ENCODE peak calls at places on chromosomes 4 and X, in eight cellular contexts. S is uterus, Q is body of pancreas, L is coronary artery, I is upper lobe of right lung, X is chondrocyte, H is AG09309, Y is thoracic aorta. T is an unnamed sample.

GRCh38 chr4:56134272-56134671 is 185.5 kb downstream of the CEP135 start:
- DNase-seq in L (peak; percentile 73), H (no peak), Q (peak; percentile 44), X (no peak), S (no peak), Y (no peak), I (no peak), T (no peak)

GRCh38 chr4:36281384-36282106 is at the start of gene DTHD1:
- DNase-seq in X (no peak), H (no peak), S (no peak), Q (no peak), Y (no peak), L (no peak), I (no peak), T (no peak)

GRCh38 chr4:182144621-182145359 is 98.4 kb upstream of the TENM3 start:
- DNase-seq in Y (no peak), I (no peak), X (no peak), L (no peak), S (peak; percentile 13), Q (no peak), H (no peak), T (no peak)

GRCh38 chr4:7254736-7255487 is 62.6 kb downstream of the SORCS2 start:
- DNase-seq in L (no peak), I (no peak), X (no peak), H (no peak), Y (peak; percentile 10), Q (peak; percentile 20), S (no peak), T (no peak)

GRCh38 chr4:2417196-2417764 is 1.2 kb downstream of the ZFYVE28 start:
- DNase-seq in L (no peak), Y (no peak), Q (no peak), S (no peak), I (peak; percentile 68), X (no peak), H (no peak), T (no peak)

GRCh38 chr4:102163404-102164140 is 181.7 kb downstream of the SLC39A8 start:
- DNase-seq in I (no peak), Y (no peak), Q (no peak), S (no peak), X (no peak), H (no peak), L (no peak), T (no peak)

GRCh38 chr4:3041192-3042142 is 32.9 kb downstream of the HTT-AS start:
- DNase-seq in L (peak; percentile 82), Q (peak; percentile 46), Y (no peak), H (no peak), I (peak; percentile 86), S (no peak), X (no peak), T (no peak)

GRCh38 chrX:139889760-139890159 is 43.1 kb downstream of the ATP11C start:
- DNase-seq in Y (no peak), I (no peak), X (no peak), H (no peak), Q (no peak), S (no peak), L (no peak), T (no peak)

GRCh38 chr4:6437682-6438264 is 34.6 kb downstream of the PPP2R2C start:
- DNase-seq in X (no peak), Q (no peak), S (peak; percentile 74), L (no peak), Y (no peak), H (no peak), I (no peak), T (no peak)

GRCh38 chrX:20140410-20140809 is 1.2 kb downstream of the EIF1AX start:
- DNase-seq in L (no peak), Q (no peak), S (no peak), Y (no peak), X (no peak), H (no peak), I (no peak), T (no peak)

GRCh38 chrX:66022742-66023725 is 16.8 kb downstream of the VSIG4 start:
- DNase-seq in Y (no peak), X (no peak), Q (no peak), H (no peak), S (no peak), I (no peak), L (no peak), T (no peak)

GRCh38 chr4:85740431-85740861 is 265.5 kb downstream of the ARHGAP24 start:
- DNase-seq in I (no peak), L (no peak), Q (no peak), H (no peak), Y (no peak), X (no peak), S (no peak), T (no peak)

GRCh38 chr4:47060561-47060960 is 29.2 kb downstream of the GABRB1 start:
- DNase-seq in X (no peak), Y (no peak), S (no peak), I (no peak), Q (no peak), L (no peak), H (no peak), T (no peak)

GRCh38 chr4:3368841-3369760 is 72.7 kb upstream of the HGFAC start:
- DNase-seq in S (no peak), H (no peak), L (peak; percentile 68), X (peak; percentile 68), Q (no peak), I (no peak), Y (no peak), T (no peak)

GRCh38 chrX:33840176-33840575 is 291.9 kb downstream of the FAM47A start:
- DNase-seq in Y (no peak), Q (no peak), I (no peak), H (no peak), L (no peak), S (no peak), X (no peak), T (no peak)

GRCh38 chr4:189200346-189200745 is 740.3 kb upstream of the FRG1 start:
- DNase-seq in Q (no peak), Y (no peak), S (no peak), I (no peak), L (no peak), X (no peak), H (no peak), T (no peak)

GRCh38 chrX:50697691-50698090 is 116.3 kb downstream of the SHROOM4 start:
- DNase-seq in I (no peak), Q (no peak), L (no peak), H (peak; percentile 45), X (no peak), S (no peak), Y (no peak), T (peak; percentile 23)

GRCh38 chr4:137739391-137739790 is 207.1 kb upstream of the PCDH18 start:
- DNase-seq in S (no peak), Y (no peak), H (no peak), I (no peak), X (no peak), L (no peak), Q (no peak), T (no peak)

DNA sequence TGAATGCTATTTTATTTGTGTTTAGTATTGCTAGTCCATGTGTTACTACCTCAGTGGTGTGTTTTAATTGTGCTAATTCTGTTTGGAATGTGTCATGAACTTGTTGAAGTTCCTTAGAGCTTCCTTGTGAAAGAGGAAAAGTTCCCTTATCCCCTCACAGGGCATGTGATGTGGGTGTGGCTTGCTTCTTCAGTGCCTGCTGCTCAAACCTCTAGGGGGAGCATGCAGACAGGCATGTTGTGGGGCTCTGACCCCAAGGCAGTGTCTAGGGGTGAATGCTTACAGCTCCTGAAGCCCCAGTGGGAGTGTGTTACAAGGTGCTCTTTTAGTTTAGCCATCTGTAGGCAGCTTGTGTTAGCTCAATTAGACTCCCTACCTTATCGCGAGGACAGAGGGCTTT is 86.5 kb downstream of the MAGED4 start:
- DNase-seq in I (no peak), Q (peak; percentile 11), Y (no peak), S (no peak), H (no peak), L (no peak), X (no peak), T (no peak)
- TF ChIP-seq CTCF in I (peak; percentile 24), Q (peak; percentile 6), Y (no peak), S (no peak), H (peak; percentile 30), L (no peak), X (peak; percentile 28), T (peak; percentile 23)

GRCh38 chr4:73864365-73864764 is 4.8 kb upstream of the CXCL1 start:
- DNase-seq in Y (no peak), Q (peak; percentile 37), H (no peak), I (no peak), X (no peak), S (no peak), L (no peak), T (no peak)
- TF ChIP-seq CTCF in Y (no peak), Q (peak; percentile 57), H (peak; percentile 34), I (peak; percentile 39), X (peak; percentile 67), S (no peak), L (no peak), T (peak; percentile 28)

GRCh38 chrX:110847334-110847733 is 51.7 kb upstream of the CHRDL1 start:
- DNase-seq in L (no peak), X (no peak), Y (no peak), Q (peak; percentile 25), I (no peak), H (peak; percentile 33), S (no peak), T (no peak)
- TF ChIP-seq CTCF in L (peak; percentile 50), X (peak; percentile 90), Y (peak; percentile 22), Q (peak; percentile 55), I (peak; percentile 51), H (peak; percentile 48), S (peak; percentile 66), T (peak; percentile 27)

GRCh38 chr4:66252291-66252690 is 582.0 kb upstream of the EPHA5 start:
- DNase-seq in S (no peak), X (no peak), I (no peak), H (no peak), Q (no peak), Y (no peak), L (no peak), T (no peak)
- TF ChIP-seq CTCF in S (no peak), X (peak; percentile 57), I (no peak), H (no peak), Q (no peak), Y (no peak), L (no peak), T (no peak)

GRCh38 chr4:113094802-113095201 is 45.3 kb downstream of the ANK2 start:
- DNase-seq in L (no peak), H (no peak), Q (no peak), S (no peak), X (no peak), I (no peak), Y (no peak), T (no peak)
- TF ChIP-seq CTCF in L (peak; percentile 14), H (peak; percentile 73), Q (peak; percentile 19), S (peak; percentile 21), X (peak; percentile 90), I (peak; percentile 46), Y (no peak), T (peak; percentile 70)

DNA sequence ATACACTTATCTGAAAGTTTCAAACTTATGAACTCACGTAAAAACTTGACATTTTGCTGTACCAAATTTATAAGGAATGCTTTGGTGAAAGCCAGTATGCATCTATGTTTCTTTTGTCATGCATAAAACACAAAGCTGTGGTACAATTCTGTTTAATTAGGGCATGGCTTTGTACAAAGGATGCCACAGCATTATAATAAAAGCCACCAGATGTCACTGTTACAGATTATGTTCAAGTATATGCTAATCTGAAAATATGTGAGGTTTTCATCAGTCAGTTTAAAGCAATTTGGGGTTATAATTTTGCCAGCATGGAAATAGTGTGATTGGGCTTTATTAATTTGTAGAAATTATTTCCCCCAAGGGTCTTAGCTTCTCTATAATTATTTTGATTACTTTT is 69.0 kb downstream of the ATOH1 start:
- DNase-seq in L (no peak), X (no peak), Y (no peak), Q (no peak), I (no peak), S (no peak), H (no peak), T (no peak)
- TF ChIP-seq CTCF in L (no peak), X (peak; percentile 76), Y (no peak), Q (no peak), I (peak; percentile 19), S (no peak), H (no peak), T (peak; percentile 14)